ENCODE peak calls at places on chromosome 19, in seven cellular contexts. One of them, this sample, is unnamed. For H3K4me1, the result is how much of the 10 kb centered on the place peaks cover.

GRCh38 chr19:41612483-41612882 is 14.4 kb downstream of the CEACAM4 start:
- DNase-seq in A549: no peak
- DNase-seq in psoas muscle: no peak
- DNase-seq in cardiac muscle cell: no peak
- DNase-seq in ovary: no peak
- DNase-seq in spleen: peak
- DNase-seq in CD4-positive, alpha-beta memory T cell: no peak
- DNase-seq in this sample: no peak

GRCh38 chr19:41226053-41226873 is 7.2 kb downstream of the AXL start:
- DNase-seq in A549: peak
- DNase-seq in psoas muscle: peak
- DNase-seq in cardiac muscle cell: peak
- DNase-seq in spleen: no peak
- DNase-seq in CD4-positive, alpha-beta memory T cell: peak
- DNase-seq in ovary: peak
- DNase-seq in this sample: peak

GRCh38 chr19:5642204-5642603 is 19.3 kb downstream of the SAFB start:
- DNase-seq in cardiac muscle cell: no peak
- DNase-seq in A549: no peak
- DNase-seq in CD4-positive, alpha-beta memory T cell: no peak
- DNase-seq in ovary: no peak
- DNase-seq in psoas muscle: no peak
- DNase-seq in spleen: peak
- DNase-seq in this sample: no peak

GRCh38 chr19:2552859-2553258 is 76.9 kb downstream of the GADD45B start:
- DNase-seq in CD4-positive, alpha-beta memory T cell: peak
- DNase-seq in cardiac muscle cell: no peak
- DNase-seq in ovary: no peak
- DNase-seq in A549: no peak
- DNase-seq in spleen: peak
- DNase-seq in psoas muscle: no peak
- DNase-seq in this sample: peak

GRCh38 chr19:55289117-55289796 is 5.5 kb downstream of the BRSK1 start:
- DNase-seq in psoas muscle: no peak
- DNase-seq in spleen: no peak
- DNase-seq in A549: peak
- DNase-seq in CD4-positive, alpha-beta memory T cell: no peak
- DNase-seq in ovary: no peak
- DNase-seq in cardiac muscle cell: peak
- DNase-seq in this sample: no peak

GRCh38 chr19:21604351-21604926 is 99.0 kb downstream of the ZNF429 start:
- DNase-seq in A549: no peak
- DNase-seq in CD4-positive, alpha-beta memory T cell: no peak
- DNase-seq in spleen: no peak
- DNase-seq in cardiac muscle cell: peak
- DNase-seq in ovary: no peak
- DNase-seq in psoas muscle: no peak
- DNase-seq in this sample: no peak

GRCh38 chr19:3387645-3388589 is 21.5 kb downstream of the NFIC start:
- DNase-seq in A549: peak
- DNase-seq in cardiac muscle cell: peak
- DNase-seq in ovary: peak
- DNase-seq in psoas muscle: peak
- DNase-seq in spleen: peak
- DNase-seq in CD4-positive, alpha-beta memory T cell: no peak
- DNase-seq in this sample: no peak

GRCh38 chr19:17580470-17581000 is 25.1 kb downstream of the COLGALT1 start:
- DNase-seq in A549: no peak
- DNase-seq in CD4-positive, alpha-beta memory T cell: no peak
- DNase-seq in spleen: no peak
- DNase-seq in cardiac muscle cell: no peak
- DNase-seq in psoas muscle: no peak
- DNase-seq in ovary: no peak
- DNase-seq in this sample: no peak

GRCh38 chr19:7494416-7495098 is 5.7 kb upstream of the PEX11G start:
- DNase-seq in spleen: peak
- DNase-seq in cardiac muscle cell: peak
- DNase-seq in CD4-positive, alpha-beta memory T cell: no peak
- DNase-seq in A549: no peak
- DNase-seq in ovary: peak
- DNase-seq in psoas muscle: peak
- DNase-seq in this sample: no peak

GRCh38 chr19:56245062-56245740 is 27.3 kb upstream of the EDDM13 start:
- DNase-seq in A549: no peak
- DNase-seq in spleen: no peak
- DNase-seq in psoas muscle: no peak
- DNase-seq in cardiac muscle cell: no peak
- DNase-seq in ovary: no peak
- DNase-seq in CD4-positive, alpha-beta memory T cell: no peak
- DNase-seq in this sample: no peak

GRCh38 chr19:33502991-33503790 is 18.4 kb downstream of the PEPD start:
- DNase-seq in ovary: no peak
- DNase-seq in CD4-positive, alpha-beta memory T cell: no peak
- DNase-seq in A549: no peak
- DNase-seq in cardiac muscle cell: no peak
- DNase-seq in spleen: peak
- DNase-seq in psoas muscle: no peak
- DNase-seq in this sample: no peak

GRCh38 chr19:33394006-33394722 is 20.7 kb downstream of the CEBPG start:
- DNase-seq in ovary: peak
- DNase-seq in A549: no peak
- DNase-seq in psoas muscle: peak
- DNase-seq in cardiac muscle cell: peak
- DNase-seq in spleen: peak
- DNase-seq in CD4-positive, alpha-beta memory T cell: no peak
- DNase-seq in this sample: no peak

GRCh38 chr19:30105316-30105715 is 163.3 kb downstream of the URI1 start:
- DNase-seq in ovary: no peak
- DNase-seq in A549: no peak
- DNase-seq in CD4-positive, alpha-beta memory T cell: no peak
- DNase-seq in psoas muscle: no peak
- DNase-seq in cardiac muscle cell: no peak
- DNase-seq in spleen: no peak
- DNase-seq in this sample: no peak

GRCh38 chr19:6678690-6679109 is 8.7 kb upstream of the TNFSF14 start:
- DNase-seq in ovary: no peak
- DNase-seq in A549: no peak
- DNase-seq in CD4-positive, alpha-beta memory T cell: no peak
- DNase-seq in cardiac muscle cell: no peak
- DNase-seq in psoas muscle: no peak
- DNase-seq in spleen: peak
- DNase-seq in this sample: no peak

GRCh38 chr19:4206818-4207484 is 22.4 kb upstream of the EBI3 start:
- DNase-seq in CD4-positive, alpha-beta memory T cell: no peak
- DNase-seq in spleen: no peak
- DNase-seq in A549: peak
- DNase-seq in ovary: no peak
- DNase-seq in cardiac muscle cell: peak
- DNase-seq in psoas muscle: no peak
- DNase-seq in this sample: no peak

GRCh38 chr19:397321-397720 is 11.6 kb downstream of the C2CD4C start:
- DNase-seq in ovary: no peak
- DNase-seq in spleen: no peak
- DNase-seq in CD4-positive, alpha-beta memory T cell: no peak
- DNase-seq in psoas muscle: no peak
- DNase-seq in cardiac muscle cell: no peak
- DNase-seq in A549: no peak
- DNase-seq in this sample: no peak

GRCh38 chr19:33689886-33690285 is 68.1 kb downstream of the CHST8 start:
- DNase-seq in cardiac muscle cell: no peak
- DNase-seq in psoas muscle: no peak
- DNase-seq in spleen: peak
- DNase-seq in CD4-positive, alpha-beta memory T cell: no peak
- DNase-seq in ovary: no peak
- DNase-seq in A549: no peak
- DNase-seq in this sample: no peak

GRCh38 chr19:43464089-43464775 is 1.2 kb downstream of the LYPD3 start:
- DNase-seq in A549: no peak
- DNase-seq in psoas muscle: peak
- DNase-seq in spleen: peak
- DNase-seq in ovary: peak
- DNase-seq in cardiac muscle cell: no peak
- DNase-seq in CD4-positive, alpha-beta memory T cell: no peak
- DNase-seq in this sample: peak

GRCh38 chr19:7216373-7216902 is 77.8 kb downstream of the INSR start:
- DNase-seq in psoas muscle: no peak
- DNase-seq in ovary: no peak
- DNase-seq in CD4-positive, alpha-beta memory T cell: no peak
- DNase-seq in cardiac muscle cell: no peak
- DNase-seq in A549: no peak
- DNase-seq in spleen: no peak
- DNase-seq in this sample: no peak

GRCh38 chr19:10010247-10010691 is at the start of gene COL5A3:
- DNase-seq in spleen: no peak
- DNase-seq in psoas muscle: peak
- DNase-seq in A549: peak
- DNase-seq in ovary: peak
- DNase-seq in cardiac muscle cell: peak
- DNase-seq in CD4-positive, alpha-beta memory T cell: no peak
- DNase-seq in this sample: no peak

GRCh38 chr19:55579766-55580621 is 654 bp downstream of the ZNF579 start:
- DNase-seq in psoas muscle: no peak
- DNase-seq in spleen: no peak
- DNase-seq in cardiac muscle cell: peak
- DNase-seq in A549: peak
- DNase-seq in CD4-positive, alpha-beta memory T cell: no peak
- DNase-seq in ovary: peak
- DNase-seq in this sample: no peak

DNA sequence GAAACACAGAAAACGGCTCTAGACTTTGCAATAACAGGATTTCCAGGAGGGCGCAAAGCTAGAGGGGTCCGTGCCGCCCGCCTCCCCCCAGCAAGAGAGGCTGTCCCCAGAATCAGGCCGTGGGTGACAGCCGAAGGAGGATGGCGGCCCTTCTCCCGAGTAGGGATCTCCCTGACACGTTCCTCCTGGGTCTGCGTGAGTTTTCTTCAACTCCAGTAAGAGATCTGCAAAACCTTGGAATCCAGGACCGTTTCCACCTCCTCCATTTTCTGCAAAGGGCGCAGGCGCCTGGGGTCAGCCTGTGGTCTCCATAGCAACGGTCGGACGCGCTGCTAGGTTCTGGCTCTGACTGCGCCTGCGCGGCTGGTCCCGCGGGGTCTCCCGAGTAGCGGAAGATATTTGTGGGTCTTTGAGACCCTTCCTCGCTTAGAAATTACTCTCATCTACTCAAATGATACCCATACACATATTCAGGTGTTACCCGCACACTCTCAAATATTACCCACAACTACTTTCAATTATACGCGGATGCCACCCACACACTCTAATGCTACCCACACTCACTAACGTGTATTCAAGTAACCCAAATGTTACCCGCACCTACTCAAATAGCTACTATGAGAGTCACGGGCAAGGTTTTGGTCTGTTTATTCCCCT is 2.1 kb downstream of the PNMA8C start:
- DNase-seq in ovary: peak
- DNase-seq in A549: peak
- DNase-seq in spleen: peak
- DNase-seq in cardiac muscle cell: peak
- DNase-seq in psoas muscle: peak
- DNase-seq in CD4-positive, alpha-beta memory T cell: no peak
- DNase-seq in this sample: peak
- H3K4me3 ChIP-seq in ovary: peak
- H3K4me3 ChIP-seq in A549: peak
- H3K4me3 ChIP-seq in spleen: peak
- H3K4me3 ChIP-seq in cardiac muscle cell: peak
- H3K4me3 ChIP-seq in psoas muscle: peak
- H3K4me3 ChIP-seq in CD4-positive, alpha-beta memory T cell: no peak
- H3K4me3 ChIP-seq in this sample: no peak

DNA sequence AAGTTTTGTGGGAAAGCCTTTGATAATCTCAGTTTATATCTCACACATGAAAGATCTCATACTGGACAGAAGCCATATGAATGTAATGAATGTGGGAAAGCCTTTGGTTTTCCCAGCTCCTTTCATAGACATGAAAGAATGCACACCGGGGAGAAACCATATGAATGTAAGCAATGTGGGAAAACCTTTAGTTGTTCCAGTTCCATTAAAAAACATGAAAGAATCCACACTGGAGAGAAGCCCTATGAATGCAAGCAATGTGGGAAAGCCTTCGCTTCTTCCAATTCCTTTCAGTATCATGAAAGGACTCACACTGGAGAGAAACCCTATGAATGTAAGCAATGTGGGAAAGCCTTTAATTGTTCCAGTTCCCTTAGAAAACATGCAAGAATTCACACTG is 54.8 kb downstream of the ZNF627 start:
- DNase-seq in A549: no peak
- DNase-seq in cardiac muscle cell: no peak
- DNase-seq in CD4-positive, alpha-beta memory T cell: no peak
- DNase-seq in psoas muscle: no peak
- DNase-seq in spleen: no peak
- DNase-seq in ovary: no peak
- DNase-seq in this sample: no peak
- H3K4me1 ChIP-seq in A549: under half
- H3K4me1 ChIP-seq in cardiac muscle cell: under half
- H3K4me1 ChIP-seq in CD4-positive, alpha-beta memory T cell: under half
- H3K4me1 ChIP-seq in psoas muscle: under half
- H3K4me1 ChIP-seq in spleen: under half
- H3K4me1 ChIP-seq in ovary: under half
- H3K4me1 ChIP-seq in this sample: under half

GRCh38 chr19:13847900-13848677 is 28.8 kb upstream of the NANOS3 start:
- DNase-seq in ovary: no peak
- DNase-seq in CD4-positive, alpha-beta memory T cell: no peak
- DNase-seq in psoas muscle: no peak
- DNase-seq in spleen: no peak
- DNase-seq in cardiac muscle cell: no peak
- DNase-seq in A549: no peak
- DNase-seq in this sample: no peak

GRCh38 chr19:13848811-13849241 is 28.1 kb upstream of the NANOS3 start:
- DNase-seq in cardiac muscle cell: no peak
- DNase-seq in psoas muscle: no peak
- DNase-seq in A549: peak
- DNase-seq in spleen: no peak
- DNase-seq in ovary: peak
- DNase-seq in CD4-positive, alpha-beta memory T cell: no peak
- DNase-seq in this sample: no peak

GRCh38 chr19:13850910-13851753 is 25.8 kb upstream of the NANOS3 start:
- DNase-seq in psoas muscle: peak
- DNase-seq in spleen: peak
- DNase-seq in A549: peak
- DNase-seq in CD4-positive, alpha-beta memory T cell: no peak
- DNase-seq in ovary: peak
- DNase-seq in cardiac muscle cell: peak
- DNase-seq in this sample: peak

GRCh38 chr19:13849277-13849676 is 27.7 kb upstream of the NANOS3 start:
- DNase-seq in ovary: peak
- DNase-seq in CD4-positive, alpha-beta memory T cell: no peak
- DNase-seq in psoas muscle: no peak
- DNase-seq in cardiac muscle cell: no peak
- DNase-seq in A549: no peak
- DNase-seq in spleen: no peak
- DNase-seq in this sample: no peak

GRCh38 chr19:13849991-13850909 is 26.7 kb upstream of the NANOS3 start:
- DNase-seq in psoas muscle: peak
- DNase-seq in ovary: peak
- DNase-seq in cardiac muscle cell: peak
- DNase-seq in spleen: peak
- DNase-seq in A549: peak
- DNase-seq in CD4-positive, alpha-beta memory T cell: peak
- DNase-seq in this sample: peak
- H3K4me3 ChIP-seq in psoas muscle: peak
- H3K4me3 ChIP-seq in ovary: peak
- H3K4me3 ChIP-seq in cardiac muscle cell: no peak
- H3K4me3 ChIP-seq in spleen: no peak
- H3K4me3 ChIP-seq in A549: peak
- H3K4me3 ChIP-seq in CD4-positive, alpha-beta memory T cell: no peak
- H3K4me3 ChIP-seq in this sample: peak

GRCh38 chr19:15191514-15191913 is 9.3 kb downstream of the NOTCH3 start:
- DNase-seq in CD4-positive, alpha-beta memory T cell: no peak
- DNase-seq in ovary: no peak
- DNase-seq in A549: no peak
- DNase-seq in psoas muscle: no peak
- DNase-seq in cardiac muscle cell: no peak
- DNase-seq in spleen: no peak
- DNase-seq in this sample: no peak
- H3K4me1 ChIP-seq in CD4-positive, alpha-beta memory T cell: under half
- H3K4me1 ChIP-seq in ovary: under half
- H3K4me1 ChIP-seq in A549: under half
- H3K4me1 ChIP-seq in psoas muscle: under half
- H3K4me1 ChIP-seq in cardiac muscle cell: under half
- H3K4me1 ChIP-seq in spleen: under half
- H3K4me1 ChIP-seq in this sample: under half

This sample was measured in CD8-positive, alpha-beta memory T cell.